ENCODE peak calls at places on chromosome 3, in nine cellular contexts. One of them, this sample, is unnamed. For H3K4me1, the result is how much of the 10 kb centered on the place peaks cover.

GRCh38 chr3:32095431-32095830 is 11.0 kb upstream of the GPD1L start:
- DNase-seq in heart left ventricle: no peak
- DNase-seq in IMR-90: no peak
- DNase-seq in ovary: no peak
- DNase-seq in body of pancreas: no peak
- DNase-seq in tibial nerve: no peak
- DNase-seq in stomach: no peak
- DNase-seq in breast epithelium: no peak
- DNase-seq in HepG2: peak
- DNase-seq in this sample: no peak

GRCh38 chr3:49421890-49422378 is 339 bp downstream of the AMT start:
- DNase-seq in heart left ventricle: no peak
- DNase-seq in IMR-90: no peak
- DNase-seq in ovary: peak
- DNase-seq in body of pancreas: no peak
- DNase-seq in tibial nerve: no peak
- DNase-seq in stomach: peak
- DNase-seq in breast epithelium: no peak
- DNase-seq in HepG2: no peak
- DNase-seq in this sample: no peak

GRCh38 chr3:129429597-129429996 is 1.2 kb upstream of the EFCAB12 start:
- DNase-seq in heart left ventricle: no peak
- DNase-seq in IMR-90: no peak
- DNase-seq in ovary: no peak
- DNase-seq in body of pancreas: no peak
- DNase-seq in tibial nerve: no peak
- DNase-seq in stomach: no peak
- DNase-seq in breast epithelium: no peak
- DNase-seq in HepG2: no peak
- DNase-seq in this sample: no peak

GRCh38 chr3:39349080-39349479 is 19.6 kb downstream of the CCR8 start:
- DNase-seq in heart left ventricle: no peak
- DNase-seq in IMR-90: no peak
- DNase-seq in ovary: no peak
- DNase-seq in body of pancreas: no peak
- DNase-seq in tibial nerve: no peak
- DNase-seq in stomach: no peak
- DNase-seq in breast epithelium: no peak
- DNase-seq in HepG2: peak
- DNase-seq in this sample: no peak

GRCh38 chr3:115960799-115961198 is 337.5 kb downstream of the GAP43 start:
- DNase-seq in heart left ventricle: no peak
- DNase-seq in IMR-90: no peak
- DNase-seq in ovary: no peak
- DNase-seq in body of pancreas: no peak
- DNase-seq in tibial nerve: no peak
- DNase-seq in stomach: no peak
- DNase-seq in breast epithelium: no peak
- DNase-seq in HepG2: no peak
- DNase-seq in this sample: no peak

GRCh38 chr3:84567796-84568195 is 391.0 kb upstream of the CADM2 start:
- DNase-seq in heart left ventricle: no peak
- DNase-seq in IMR-90: no peak
- DNase-seq in ovary: no peak
- DNase-seq in body of pancreas: no peak
- DNase-seq in tibial nerve: no peak
- DNase-seq in stomach: no peak
- DNase-seq in breast epithelium: no peak
- DNase-seq in HepG2: no peak
- DNase-seq in this sample: no peak

GRCh38 chr3:25257026-25257425 is 171.0 kb upstream of the RARB start:
- DNase-seq in heart left ventricle: no peak
- DNase-seq in IMR-90: no peak
- DNase-seq in ovary: no peak
- DNase-seq in body of pancreas: no peak
- DNase-seq in tibial nerve: no peak
- DNase-seq in stomach: no peak
- DNase-seq in breast epithelium: no peak
- DNase-seq in HepG2: no peak
- DNase-seq in this sample: no peak

GRCh38 chr3:161217496-161217895 is 3.6 kb upstream of the NMD3 start:
- DNase-seq in heart left ventricle: peak
- DNase-seq in IMR-90: no peak
- DNase-seq in ovary: no peak
- DNase-seq in body of pancreas: no peak
- DNase-seq in tibial nerve: no peak
- DNase-seq in stomach: no peak
- DNase-seq in breast epithelium: no peak
- DNase-seq in HepG2: peak
- DNase-seq in this sample: no peak

GRCh38 chr3:64686446-64686908 is 1.3 kb downstream of the ADAMTS9 start:
- DNase-seq in heart left ventricle: peak
- DNase-seq in IMR-90: peak
- DNase-seq in ovary: no peak
- DNase-seq in body of pancreas: peak
- DNase-seq in tibial nerve: no peak
- DNase-seq in stomach: peak
- DNase-seq in breast epithelium: no peak
- DNase-seq in HepG2: peak
- DNase-seq in this sample: peak

GRCh38 chr3:126014252-126014651 is 45.3 kb downstream of the ROPN1B start:
- DNase-seq in heart left ventricle: no peak
- DNase-seq in IMR-90: peak
- DNase-seq in ovary: no peak
- DNase-seq in body of pancreas: no peak
- DNase-seq in tibial nerve: no peak
- DNase-seq in stomach: no peak
- DNase-seq in breast epithelium: no peak
- DNase-seq in HepG2: no peak
- DNase-seq in this sample: no peak

GRCh38 chr3:159783780-159784747 is 204.6 kb upstream of the IL12A start:
- DNase-seq in heart left ventricle: no peak
- DNase-seq in IMR-90: no peak
- DNase-seq in ovary: no peak
- DNase-seq in body of pancreas: no peak
- DNase-seq in tibial nerve: no peak
- DNase-seq in stomach: no peak
- DNase-seq in breast epithelium: no peak
- DNase-seq in HepG2: no peak
- DNase-seq in this sample: no peak

GRCh38 chr3:122958290-122958689 is 69.3 kb downstream of the SEMA5B start:
- DNase-seq in heart left ventricle: no peak
- DNase-seq in IMR-90: no peak
- DNase-seq in ovary: no peak
- DNase-seq in body of pancreas: no peak
- DNase-seq in tibial nerve: no peak
- DNase-seq in stomach: no peak
- DNase-seq in breast epithelium: no peak
- DNase-seq in HepG2: no peak
- DNase-seq in this sample: no peak

GRCh38 chr3:122957707-122958210 is 69.8 kb downstream of the SEMA5B start:
- DNase-seq in heart left ventricle: peak
- DNase-seq in IMR-90: no peak
- DNase-seq in ovary: no peak
- DNase-seq in body of pancreas: peak
- DNase-seq in tibial nerve: no peak
- DNase-seq in stomach: no peak
- DNase-seq in breast epithelium: no peak
- DNase-seq in HepG2: no peak
- DNase-seq in this sample: no peak

GRCh38 chr3:122959339-122959738 is 68.2 kb downstream of the SEMA5B start:
- DNase-seq in heart left ventricle: no peak
- DNase-seq in IMR-90: no peak
- DNase-seq in ovary: no peak
- DNase-seq in body of pancreas: no peak
- DNase-seq in tibial nerve: no peak
- DNase-seq in stomach: no peak
- DNase-seq in breast epithelium: no peak
- DNase-seq in HepG2: no peak
- DNase-seq in this sample: no peak

GRCh38 chr3:122956685-122957455 is 70.7 kb downstream of the SEMA5B start:
- DNase-seq in heart left ventricle: peak
- DNase-seq in IMR-90: no peak
- DNase-seq in ovary: no peak
- DNase-seq in body of pancreas: no peak
- DNase-seq in tibial nerve: no peak
- DNase-seq in stomach: no peak
- DNase-seq in breast epithelium: no peak
- DNase-seq in HepG2: no peak
- DNase-seq in this sample: no peak

GRCh38 chr3:122955916-122956684 is 71.5 kb downstream of the SEMA5B start:
- DNase-seq in heart left ventricle: no peak
- DNase-seq in IMR-90: no peak
- DNase-seq in ovary: no peak
- DNase-seq in body of pancreas: no peak
- DNase-seq in tibial nerve: no peak
- DNase-seq in stomach: no peak
- DNase-seq in breast epithelium: no peak
- DNase-seq in HepG2: no peak
- DNase-seq in this sample: no peak
- H3K4me1 ChIP-seq in heart left ventricle: half or more
- H3K4me1 ChIP-seq in IMR-90: under half
- H3K4me1 ChIP-seq in ovary: under half
- H3K4me1 ChIP-seq in body of pancreas: under half
- H3K4me1 ChIP-seq in tibial nerve: under half
- H3K4me1 ChIP-seq in stomach: under half
- H3K4me1 ChIP-seq in breast epithelium: under half
- H3K4me1 ChIP-seq in HepG2: under half
- H3K4me1 ChIP-seq in this sample: under half

DNA sequence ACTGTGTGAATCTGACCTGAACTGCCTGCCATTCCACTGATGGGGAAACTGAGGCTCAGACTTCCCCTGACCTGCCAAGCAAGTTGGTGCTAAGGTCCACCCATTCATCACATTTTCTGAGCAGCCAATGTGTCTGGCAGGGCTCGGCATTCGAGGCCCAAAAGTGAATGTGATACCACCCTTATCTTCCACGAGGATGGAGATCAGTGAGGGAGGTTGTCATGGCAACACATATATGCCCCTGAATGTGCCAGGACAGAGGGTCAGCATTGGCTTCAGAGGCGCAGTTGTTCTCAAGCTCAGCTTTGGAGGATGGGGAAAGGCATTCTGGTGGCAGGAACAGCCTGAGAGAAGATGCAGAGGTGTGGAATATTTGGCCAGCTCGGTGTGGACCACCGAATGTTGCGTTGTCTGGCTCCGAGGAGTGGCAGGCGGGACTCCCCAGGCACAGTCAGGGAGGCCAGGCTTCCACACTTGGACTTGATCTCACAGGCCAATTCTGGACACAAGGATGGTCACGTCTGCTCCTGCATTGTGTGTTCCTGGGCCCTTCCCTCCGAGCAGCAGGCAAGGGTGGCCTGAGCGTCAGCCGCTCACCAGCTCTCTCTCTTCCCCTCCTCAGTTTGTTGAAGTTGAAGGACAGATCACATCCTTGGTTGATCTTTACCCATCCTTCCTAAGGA is 63.4 kb downstream of the GRIP2 start:
- DNase-seq in heart left ventricle: no peak
- DNase-seq in IMR-90: no peak
- DNase-seq in ovary: no peak
- DNase-seq in body of pancreas: no peak
- DNase-seq in tibial nerve: no peak
- DNase-seq in stomach: no peak
- DNase-seq in breast epithelium: no peak
- DNase-seq in HepG2: no peak
- DNase-seq in this sample: no peak
- TF ChIP-seq POLR2A in heart left ventricle: no peak
- TF ChIP-seq POLR2A in IMR-90: no peak
- TF ChIP-seq POLR2A in ovary: no peak
- TF ChIP-seq POLR2A in body of pancreas: no peak
- TF ChIP-seq POLR2A in tibial nerve: no peak
- TF ChIP-seq POLR2A in stomach: no peak
- TF ChIP-seq POLR2A in breast epithelium: no peak
- TF ChIP-seq POLR2A in HepG2: no peak
- TF ChIP-seq POLR2A in this sample: no peak

GRCh38 chr3:187733371-187733770 is 11.9 kb downstream of the BCL6 start:
- DNase-seq in heart left ventricle: no peak
- DNase-seq in IMR-90: no peak
- DNase-seq in ovary: no peak
- DNase-seq in body of pancreas: no peak
- DNase-seq in tibial nerve: no peak
- DNase-seq in stomach: no peak
- DNase-seq in breast epithelium: no peak
- DNase-seq in HepG2: no peak
- DNase-seq in this sample: no peak

GRCh38 chr3:187735837-187736236 is 9.4 kb downstream of the BCL6 start:
- DNase-seq in heart left ventricle: no peak
- DNase-seq in IMR-90: no peak
- DNase-seq in ovary: no peak
- DNase-seq in body of pancreas: no peak
- DNase-seq in tibial nerve: no peak
- DNase-seq in stomach: no peak
- DNase-seq in breast epithelium: no peak
- DNase-seq in HepG2: no peak
- DNase-seq in this sample: peak

GRCh38 chr3:187736418-187736871 is 8.8 kb downstream of the BCL6 start:
- DNase-seq in heart left ventricle: peak
- DNase-seq in IMR-90: peak
- DNase-seq in ovary: no peak
- DNase-seq in body of pancreas: no peak
- DNase-seq in tibial nerve: peak
- DNase-seq in stomach: no peak
- DNase-seq in breast epithelium: no peak
- DNase-seq in HepG2: no peak
- DNase-seq in this sample: no peak

GRCh38 chr3:187734841-187735240 is 10.4 kb downstream of the BCL6 start:
- DNase-seq in heart left ventricle: no peak
- DNase-seq in IMR-90: no peak
- DNase-seq in ovary: no peak
- DNase-seq in body of pancreas: no peak
- DNase-seq in tibial nerve: no peak
- DNase-seq in stomach: no peak
- DNase-seq in breast epithelium: no peak
- DNase-seq in HepG2: no peak
- DNase-seq in this sample: no peak

GRCh38 chr3:187735383-187735782 is 9.9 kb downstream of the BCL6 start:
- DNase-seq in heart left ventricle: no peak
- DNase-seq in IMR-90: no peak
- DNase-seq in ovary: no peak
- DNase-seq in body of pancreas: no peak
- DNase-seq in tibial nerve: no peak
- DNase-seq in stomach: no peak
- DNase-seq in breast epithelium: no peak
- DNase-seq in HepG2: no peak
- DNase-seq in this sample: no peak
- H3K4me1 ChIP-seq in heart left ventricle: half or more
- H3K4me1 ChIP-seq in IMR-90: under half
- H3K4me1 ChIP-seq in ovary: under half
- H3K4me1 ChIP-seq in body of pancreas: under half
- H3K4me1 ChIP-seq in tibial nerve: under half
- H3K4me1 ChIP-seq in stomach: under half
- H3K4me1 ChIP-seq in breast epithelium: under half
- H3K4me1 ChIP-seq in HepG2: half or more
- H3K4me1 ChIP-seq in this sample: under half

DNA sequence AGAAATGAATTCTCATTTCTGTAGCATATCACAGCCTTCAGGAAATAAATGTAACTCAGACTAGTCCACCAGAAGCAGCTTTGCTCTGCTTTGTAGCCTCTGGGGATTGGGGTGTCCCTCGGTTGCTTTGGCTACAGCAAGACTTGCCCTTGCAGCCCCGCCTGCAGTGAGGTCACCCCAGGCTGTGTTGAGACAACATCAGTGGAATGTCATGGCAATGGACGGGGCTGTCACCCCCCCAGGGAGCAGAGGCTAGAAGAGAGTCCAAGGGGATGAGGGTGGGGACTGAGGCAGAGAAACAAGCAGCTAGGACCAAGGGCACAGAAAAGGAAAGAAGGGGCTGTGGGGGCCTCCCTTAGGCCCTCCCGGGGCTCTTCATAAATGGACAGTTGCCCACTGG is 854 bp downstream of the CLEC3B start:
- DNase-seq in heart left ventricle: peak
- DNase-seq in IMR-90: peak
- DNase-seq in ovary: no peak
- DNase-seq in body of pancreas: peak
- DNase-seq in tibial nerve: peak
- DNase-seq in stomach: no peak
- DNase-seq in breast epithelium: no peak
- DNase-seq in HepG2: peak
- DNase-seq in this sample: no peak
- TF ChIP-seq POLR2A in heart left ventricle: no peak
- TF ChIP-seq POLR2A in IMR-90: no peak
- TF ChIP-seq POLR2A in ovary: no peak
- TF ChIP-seq POLR2A in body of pancreas: no peak
- TF ChIP-seq POLR2A in tibial nerve: no peak
- TF ChIP-seq POLR2A in stomach: no peak
- TF ChIP-seq POLR2A in breast epithelium: no peak
- TF ChIP-seq POLR2A in HepG2: no peak
- TF ChIP-seq POLR2A in this sample: no peak